ENCODE peak calls at places on chromosomes 1 and 21, in eight cellular contexts. K is NCI-H2107, I is NCI-H1105, N is testis, S is T-cell, R is Caco-2, C is coronary artery, G is cardiac fibroblast. X is an unnamed sample.
A peak's percentile ranks its signal among the peaks of the same experiment; 100 is the strongest.

GRCh38 chr21:45821315-45822001 is 160.1 kb upstream of the COL6A1 start:
- DNase-seq in K (no peak), I (no peak), N (peak; percentile 10), S (no peak), R (no peak), C (peak; percentile 68), G (no peak), X (no peak)

GRCh38 chr1:9201421-9202239 is 32.9 kb upstream of the H6PD start:
- DNase-seq in K (no peak), I (no peak), N (peak; percentile 36), S (no peak), R (no peak), C (no peak), G (peak; percentile 72), X (no peak)

GRCh38 chr1:217402301-217402700 is 228.6 kb downstream of the GPATCH2 start:
- DNase-seq in K (no peak), I (no peak), N (no peak), S (no peak), R (no peak), C (no peak), G (no peak), X (no peak)

GRCh38 chr1:110312188-110313121 is 26.7 kb upstream of the RBM15 start:
- DNase-seq in K (peak; percentile 50), I (peak; percentile 55), N (peak; percentile 86), S (peak; percentile 57), R (peak; percentile 67), C (peak; percentile 85), G (peak; percentile 82), X (peak; percentile 77)

GRCh38 chr1:19488136-19488535 is 2.8 kb upstream of the CAPZB start:
- DNase-seq in K (no peak), I (no peak), N (no peak), S (no peak), R (no peak), C (no peak), G (no peak), X (no peak)

GRCh38 chr21:35102488-35103407 is 53.6 kb upstream of the RUNX1 start:
- DNase-seq in K (no peak), I (no peak), N (peak; percentile 37), S (peak; percentile 68), R (no peak), C (no peak), G (no peak), X (no peak)

GRCh38 chr21:28723666-28724065 is 269.0 kb downstream of the LTN1 start:
- DNase-seq in K (no peak), I (no peak), N (no peak), S (no peak), R (no peak), C (no peak), G (no peak), X (no peak)

GRCh38 chr1:41673806-41674205 is 189.3 kb upstream of the EDN2 start:
- DNase-seq in K (no peak), I (no peak), N (no peak), S (peak; percentile 54), R (no peak), C (no peak), G (no peak), X (no peak)

GRCh38 chr1:119903443-119903835 is 7.1 kb upstream of the ADAM30 start:
- DNase-seq in K (no peak), I (no peak), N (no peak), S (no peak), R (no peak), C (no peak), G (no peak), X (no peak)

GRCh38 chr1:151282883-151283725 is 1.0 kb downstream of the ZNF687 start:
- DNase-seq in K (no peak), I (no peak), N (peak; percentile 47), S (no peak), R (no peak), C (no peak), G (no peak), X (no peak)

GRCh38 chr1:160629286-160630210 is 17.3 kb downstream of the SLAMF1 start:
- DNase-seq in K (no peak), I (no peak), N (peak; percentile 56), S (peak; percentile 85), R (no peak), C (no peak), G (no peak), X (no peak)

GRCh38 chr1:42479621-42480020 is 16.5 kb downstream of the CCDC30 start:
- DNase-seq in K (no peak), I (no peak), N (no peak), S (no peak), R (peak; percentile 28), C (no peak), G (peak; percentile 26), X (no peak)

GRCh38 chr1:197951617-197952175 is 34.5 kb downstream of the LHX9 start:
- DNase-seq in K (no peak), I (no peak), N (no peak), S (no peak), R (no peak), C (no peak), G (no peak), X (no peak)

GRCh38 chr1:64864018-64864945 is 102.1 kb downstream of the JAK1 start:
- DNase-seq in K (no peak), I (no peak), N (peak; percentile 27), S (peak; percentile 57), R (no peak), C (no peak), G (peak; percentile 50), X (no peak)

X was measured in type B pancreatic cell.